ENCODE peak calls at places on chromosomes 11 and 22, in six cellular contexts. One of them, this sample, is unnamed.

GRCh38 chr11:56876621-56877312 is 111.9 kb upstream of the OR5AK2 start:
- DNase-seq in OCI-LY7: no peak
- DNase-seq in transverse colon: no peak
- DNase-seq in CD4-positive, alpha-beta memory T cell: no peak
- DNase-seq in CD8-positive, alpha-beta T cell: no peak
- DNase-seq in aorta: no peak
- DNase-seq in this sample: no peak

GRCh38 chr22:40484906-40485660 is 114.7 kb downstream of the SGSM3 start:
- DNase-seq in OCI-LY7: no peak
- DNase-seq in transverse colon: no peak
- DNase-seq in CD4-positive, alpha-beta memory T cell: no peak
- DNase-seq in CD8-positive, alpha-beta T cell: no peak
- DNase-seq in aorta: no peak
- DNase-seq in this sample: no peak

GRCh38 chr22:22753526-22754267 is 109.3 kb downstream of the GGTLC2 start:
- DNase-seq in OCI-LY7: peak; percentile 86
- DNase-seq in transverse colon: peak; percentile 79
- DNase-seq in CD4-positive, alpha-beta memory T cell: peak; percentile 77
- DNase-seq in CD8-positive, alpha-beta T cell: peak; percentile 78
- DNase-seq in aorta: peak; percentile 67
- DNase-seq in this sample: no peak

GRCh38 chr11:61129608-61130523 is 27.6 kb downstream of the CD5 start:
- DNase-seq in OCI-LY7: peak; percentile 89
- DNase-seq in transverse colon: peak; percentile 92
- DNase-seq in CD4-positive, alpha-beta memory T cell: peak; percentile 89
- DNase-seq in CD8-positive, alpha-beta T cell: peak; percentile 84
- DNase-seq in aorta: peak; percentile 91
- DNase-seq in this sample: no peak

GRCh38 chr22:24060375-24060788 is 49.3 kb downstream of the CABIN1 start:
- DNase-seq in OCI-LY7: no peak
- DNase-seq in transverse colon: no peak
- DNase-seq in CD4-positive, alpha-beta memory T cell: no peak
- DNase-seq in CD8-positive, alpha-beta T cell: no peak
- DNase-seq in aorta: peak; percentile 65
- DNase-seq in this sample: no peak

GRCh38 chr11:33773399-33774355 is 643 bp downstream of the FBXO3 start:
- DNase-seq in OCI-LY7: peak; percentile 60
- DNase-seq in transverse colon: no peak
- DNase-seq in CD4-positive, alpha-beta memory T cell: peak; percentile 77
- DNase-seq in CD8-positive, alpha-beta T cell: peak; percentile 14
- DNase-seq in aorta: no peak
- DNase-seq in this sample: no peak

GRCh38 chr11:106763516-106763915 is 254.8 kb downstream of the GUCY1A2 start:
- DNase-seq in OCI-LY7: no peak
- DNase-seq in transverse colon: no peak
- DNase-seq in CD4-positive, alpha-beta memory T cell: no peak
- DNase-seq in CD8-positive, alpha-beta T cell: no peak
- DNase-seq in aorta: no peak
- DNase-seq in this sample: no peak

GRCh38 chr22:44882226-44882905 is 127.4 kb downstream of the PHF21B start:
- DNase-seq in OCI-LY7: no peak
- DNase-seq in transverse colon: no peak
- DNase-seq in CD4-positive, alpha-beta memory T cell: no peak
- DNase-seq in CD8-positive, alpha-beta T cell: no peak
- DNase-seq in aorta: no peak
- DNase-seq in this sample: no peak

GRCh38 chr11:114562166-114562916 is 2.7 kb upstream of the NXPE1 start:
- DNase-seq in OCI-LY7: no peak
- DNase-seq in transverse colon: no peak
- DNase-seq in CD4-positive, alpha-beta memory T cell: no peak
- DNase-seq in CD8-positive, alpha-beta T cell: no peak
- DNase-seq in aorta: no peak
- DNase-seq in this sample: no peak

GRCh38 chr11:33930317-33931021 is 38.6 kb upstream of the LMO2 start:
- DNase-seq in OCI-LY7: no peak
- DNase-seq in transverse colon: no peak
- DNase-seq in CD4-positive, alpha-beta memory T cell: no peak
- DNase-seq in CD8-positive, alpha-beta T cell: no peak
- DNase-seq in aorta: peak; percentile 59
- DNase-seq in this sample: no peak

GRCh38 chr11:79150966-79151365 is 289.9 kb downstream of the TENM4 start:
- DNase-seq in OCI-LY7: no peak
- DNase-seq in transverse colon: no peak
- DNase-seq in CD4-positive, alpha-beta memory T cell: no peak
- DNase-seq in CD8-positive, alpha-beta T cell: no peak
- DNase-seq in aorta: no peak
- DNase-seq in this sample: no peak

GRCh38 chr11:30984827-30985226 is 384.7 kb downstream of the DCDC1 start:
- DNase-seq in OCI-LY7: no peak
- DNase-seq in transverse colon: no peak
- DNase-seq in CD4-positive, alpha-beta memory T cell: no peak
- DNase-seq in CD8-positive, alpha-beta T cell: no peak
- DNase-seq in aorta: no peak
- DNase-seq in this sample: no peak

GRCh38 chr22:31313366-31314147 is 21.3 kb upstream of the PIK3IP1 start:
- DNase-seq in OCI-LY7: peak; percentile 63
- DNase-seq in transverse colon: peak; percentile 85
- DNase-seq in CD4-positive, alpha-beta memory T cell: peak; percentile 59
- DNase-seq in CD8-positive, alpha-beta T cell: peak; percentile 51
- DNase-seq in aorta: peak; percentile 86
- DNase-seq in this sample: no peak

GRCh38 chr22:44590291-44590690 is 92.3 kb upstream of the RTL6 start:
- DNase-seq in OCI-LY7: no peak
- DNase-seq in transverse colon: no peak
- DNase-seq in CD4-positive, alpha-beta memory T cell: no peak
- DNase-seq in CD8-positive, alpha-beta T cell: no peak
- DNase-seq in aorta: no peak
- DNase-seq in this sample: no peak

GRCh38 chr11:96122601-96123044 is 198.7 kb upstream of the MTMR2 start:
- DNase-seq in OCI-LY7: no peak
- DNase-seq in transverse colon: no peak
- DNase-seq in CD4-positive, alpha-beta memory T cell: no peak
- DNase-seq in CD8-positive, alpha-beta T cell: no peak
- DNase-seq in aorta: no peak
- DNase-seq in this sample: no peak

GRCh38 chr11:97574976-97575665 is 1185.3 kb downstream of the JRKL start:
- DNase-seq in OCI-LY7: no peak
- DNase-seq in transverse colon: no peak
- DNase-seq in CD4-positive, alpha-beta memory T cell: no peak
- DNase-seq in CD8-positive, alpha-beta T cell: no peak
- DNase-seq in aorta: no peak
- DNase-seq in this sample: no peak

GRCh38 chr11:72721689-72722049 is 30.5 kb downstream of the ARAP1 start:
- DNase-seq in OCI-LY7: peak; percentile 46
- DNase-seq in transverse colon: peak; percentile 56
- DNase-seq in CD4-positive, alpha-beta memory T cell: peak; percentile 50
- DNase-seq in CD8-positive, alpha-beta T cell: peak; percentile 14
- DNase-seq in aorta: no peak
- DNase-seq in this sample: no peak

DNA sequence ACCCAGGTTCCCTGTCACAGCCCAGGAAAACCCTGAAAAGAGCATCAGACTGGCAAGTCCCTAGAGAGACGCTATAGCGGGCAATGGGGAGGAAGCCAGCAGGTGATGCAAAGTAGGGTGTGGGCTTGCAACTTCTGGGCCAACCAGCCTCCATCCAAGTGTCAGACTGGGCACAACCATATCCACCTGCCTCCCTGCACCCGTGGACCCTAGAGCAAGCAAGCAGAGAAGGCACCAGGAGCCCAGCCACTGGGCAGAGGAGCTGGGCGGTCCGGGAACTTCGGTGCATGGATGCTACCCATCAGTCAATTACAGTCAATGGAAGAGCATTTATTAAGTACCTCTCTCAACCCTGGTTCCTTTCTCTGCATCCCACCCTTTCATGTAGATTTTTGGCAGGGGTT is 2.8 kb downstream of the NECTIN1 start:
- DNase-seq in OCI-LY7: peak; percentile 35
- DNase-seq in transverse colon: no peak
- DNase-seq in CD4-positive, alpha-beta memory T cell: no peak
- DNase-seq in CD8-positive, alpha-beta T cell: no peak
- DNase-seq in aorta: no peak
- DNase-seq in this sample: no peak
- H3K4me3 ChIP-seq in OCI-LY7: no peak overlapping the region
- H3K4me3 ChIP-seq in transverse colon: no peak overlapping the region
- H3K4me3 ChIP-seq in CD4-positive, alpha-beta memory T cell: no peak overlapping the region
- H3K4me3 ChIP-seq in CD8-positive, alpha-beta T cell: no peak overlapping the region
- H3K4me3 ChIP-seq in aorta: no peak overlapping the region
- H3K4me3 ChIP-seq in this sample: peak overlapping the region; percentile 91

GRCh38 chr22:46115388-46115678 is 35.0 kb upstream of the PPARA start:
- DNase-seq in OCI-LY7: no peak
- DNase-seq in transverse colon: no peak
- DNase-seq in CD4-positive, alpha-beta memory T cell: no peak
- DNase-seq in CD8-positive, alpha-beta T cell: no peak
- DNase-seq in aorta: no peak
- DNase-seq in this sample: no peak
- H3K27ac ChIP-seq in OCI-LY7: no peak overlapping the region
- H3K27ac ChIP-seq in transverse colon: peak overlapping the region; percentile 70
- H3K27ac ChIP-seq in CD4-positive, alpha-beta memory T cell: no peak overlapping the region
- H3K27ac ChIP-seq in CD8-positive, alpha-beta T cell: no peak overlapping the region
- H3K27ac ChIP-seq in aorta: no peak overlapping the region
- H3K27ac ChIP-seq in this sample: peak overlapping the region; percentile 68

DNA sequence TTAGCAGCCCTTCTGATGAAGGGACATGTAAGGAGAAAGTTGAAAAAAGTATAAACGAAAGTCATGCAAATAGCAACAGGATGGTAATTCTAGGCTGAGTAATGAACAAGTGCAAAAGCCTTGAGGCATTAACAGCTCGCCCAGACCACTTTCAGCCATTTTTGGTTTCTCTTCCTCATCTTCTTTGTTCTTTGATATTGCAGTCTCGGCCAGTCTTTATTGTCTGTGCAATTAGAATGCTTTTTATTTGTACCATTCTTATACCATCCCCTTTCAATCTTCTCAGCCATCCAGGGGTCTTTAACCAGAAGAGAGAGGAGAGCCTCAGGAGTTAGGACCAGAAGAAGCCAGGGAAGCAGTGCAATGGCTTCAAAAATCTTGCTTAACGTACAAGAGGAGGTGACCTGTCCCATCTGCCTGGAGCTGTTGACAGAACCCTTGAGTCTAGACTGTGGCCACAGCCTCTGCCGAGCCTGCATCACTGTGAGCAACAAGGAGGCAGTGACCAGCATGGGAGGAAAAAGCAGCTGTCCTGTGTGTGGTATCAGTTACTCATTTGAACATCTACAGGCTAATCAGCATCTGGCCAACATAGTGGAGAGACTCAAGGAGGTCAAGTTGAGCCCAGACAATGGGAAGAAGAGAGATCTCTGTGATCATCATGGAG is 7.3 kb downstream of the TRIM34 start:
- DNase-seq in OCI-LY7: peak; percentile 80
- DNase-seq in transverse colon: no peak
- DNase-seq in CD4-positive, alpha-beta memory T cell: no peak
- DNase-seq in CD8-positive, alpha-beta T cell: no peak
- DNase-seq in aorta: no peak
- DNase-seq in this sample: no peak
- H3K4me3 ChIP-seq in OCI-LY7: peak overlapping the region; percentile 44
- H3K4me3 ChIP-seq in transverse colon: no peak overlapping the region
- H3K4me3 ChIP-seq in CD4-positive, alpha-beta memory T cell: no peak overlapping the region
- H3K4me3 ChIP-seq in CD8-positive, alpha-beta T cell: no peak overlapping the region
- H3K4me3 ChIP-seq in aorta: no peak overlapping the region
- H3K4me3 ChIP-seq in this sample: no peak overlapping the region

DNA sequence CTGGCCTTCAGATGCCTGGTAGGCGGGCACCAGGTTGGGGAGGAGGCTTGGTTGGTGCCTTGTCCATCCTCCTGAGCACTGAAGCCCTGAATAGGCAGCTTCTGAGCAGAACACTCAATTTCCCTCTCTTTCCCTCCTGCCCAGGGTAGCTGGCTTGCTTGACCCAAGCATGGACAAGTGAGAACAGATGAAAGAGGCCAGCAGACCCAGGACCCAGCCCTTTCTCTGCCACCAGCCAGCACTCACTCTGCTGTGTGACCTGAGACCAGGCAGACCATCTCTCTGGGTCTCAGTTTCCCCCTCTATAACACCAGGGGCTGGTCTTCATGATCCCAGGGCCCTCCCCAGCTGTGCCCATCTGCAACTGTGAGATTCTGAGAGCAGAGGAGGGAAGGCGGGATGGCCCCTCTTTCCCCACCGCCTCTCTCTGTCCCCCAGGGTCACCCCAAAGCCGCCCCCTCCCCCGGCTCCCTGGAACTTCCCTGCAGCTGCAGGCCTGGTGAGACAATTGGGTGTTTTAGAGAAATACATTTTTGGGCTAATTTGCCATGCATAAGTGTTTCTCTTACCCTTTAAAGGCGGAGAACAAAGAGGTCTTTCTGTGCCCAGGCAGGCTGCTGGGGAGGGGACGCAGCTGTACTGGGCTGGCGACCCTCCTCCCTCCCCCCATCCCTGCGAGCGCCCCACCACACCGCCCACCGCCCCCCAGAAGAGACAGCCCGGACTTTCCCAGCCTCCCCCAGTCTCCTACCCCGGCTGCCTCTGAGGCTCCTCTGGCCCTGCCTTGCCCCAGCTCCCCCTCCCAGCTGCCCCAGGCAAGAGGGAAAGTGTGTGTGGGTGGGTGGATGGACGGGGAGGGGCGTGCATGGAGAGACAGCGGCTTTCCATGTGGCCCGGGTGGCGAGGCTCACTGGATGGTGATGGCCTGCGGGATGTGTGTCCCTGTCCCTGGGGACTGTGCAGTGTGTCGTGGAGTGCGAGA is 30.8 kb upstream of the PICK1 start:
- DNase-seq in OCI-LY7: no peak
- DNase-seq in transverse colon: no peak
- DNase-seq in CD4-positive, alpha-beta memory T cell: no peak
- DNase-seq in CD8-positive, alpha-beta T cell: no peak
- DNase-seq in aorta: no peak
- DNase-seq in this sample: no peak
- H3K27ac ChIP-seq in OCI-LY7: no peak overlapping the region
- H3K27ac ChIP-seq in transverse colon: no peak overlapping the region
- H3K27ac ChIP-seq in CD4-positive, alpha-beta memory T cell: no peak overlapping the region
- H3K27ac ChIP-seq in CD8-positive, alpha-beta T cell: no peak overlapping the region
- H3K27ac ChIP-seq in aorta: no peak overlapping the region
- H3K27ac ChIP-seq in this sample: no peak overlapping the region

This sample was measured in esophagus squamous epithelium.